ENCODE peak calls at places on chromosomes 3 and 15, in four cellular contexts. F is A549, X is HepG2, L is H1. I is an unnamed sample.

GRCh38 chr3:112115161-112115739 is 17.8 kb downstream of the GCSAM start:
- DNase-seq in F (no peak), X (no peak), L (no peak), I (peak)

GRCh38 chr3:31105438-31106077 is 211.1 kb upstream of the GADL1 start:
- DNase-seq in F (no peak), X (no peak), L (no peak), I (no peak)

GRCh38 chr3:122992628-122993570 is 34.7 kb downstream of the SEMA5B start:
- DNase-seq in F (no peak), X (no peak), L (no peak), I (no peak)

GRCh38 chr3:169002689-169003088 is 660.8 kb downstream of the MECOM start:
- DNase-seq in F (no peak), X (no peak), L (no peak), I (no peak)

GRCh38 chr15:71424765-71425164 is 309.5 kb downstream of the THSD4 start:
- DNase-seq in F (no peak), X (no peak), L (no peak), I (no peak)

GRCh38 chr3:54549607-54550006 is 378.3 kb downstream of the LRTM1 start:
- DNase-seq in F (no peak), X (no peak), L (no peak), I (no peak)

GRCh38 chr15:69317392-69317841 is 18.7 kb downstream of the PAQR5 start:
- DNase-seq in F (no peak), X (no peak), L (no peak), I (no peak)

GRCh38 chr3:151675858-151676615 is 57.7 kb upstream of the AADACL2 start:
- DNase-seq in F (no peak), X (no peak), L (no peak), I (no peak)

GRCh38 chr3:22013641-22014040 is 262.6 kb upstream of the ZNF385D start:
- DNase-seq in F (no peak), X (no peak), L (no peak), I (no peak)

GRCh38 chr3:61783993-61784718 is 222.8 kb downstream of the PTPRG start:
- DNase-seq in F (no peak), X (no peak), L (no peak), I (no peak)

GRCh38 chr3:114052216-114052615 is 4.1 kb downstream of the CCDC191 start:
- DNase-seq in F (no peak), X (no peak), L (no peak), I (no peak)

GRCh38 chr3:17686613-17687012 is 55.8 kb downstream of the TBC1D5 start:
- DNase-seq in F (peak), X (peak), L (no peak), I (no peak)

GRCh38 chr3:114442251-114442650 is 148.4 kb downstream of the TIGIT start:
- DNase-seq in F (no peak), X (no peak), L (no peak), I (no peak)

GRCh38 chr15:39511915-39512260 is 69.0 kb upstream of the THBS1 start:
- DNase-seq in F (no peak), X (no peak), L (no peak), I (no peak)

GRCh38 chr3:182793663-182794454 is 555 bp downstream of the ATP11B start:
- DNase-seq in F (peak), X (peak), L (peak), I (no peak)

GRCh38 chr3:25836579-25836978 is 46.7 kb downstream of the OXSM start:
- DNase-seq in F (no peak), X (no peak), L (no peak), I (no peak)

GRCh38 chr3:124859025-124859424 is 28.1 kb downstream of the ITGB5 start:
- DNase-seq in F (peak), X (no peak), L (no peak), I (no peak)

GRCh38 chr3:185658943-185659342 is 72.8 kb downstream of the SENP2 start:
- DNase-seq in F (no peak), X (no peak), L (no peak), I (no peak)

GRCh38 chr3:9386501-9387321 is 10.7 kb upstream of the SETD5 start:
- DNase-seq in F (no peak), X (peak), L (no peak), I (no peak)

GRCh38 chr3:9387322-9387655 is 10.1 kb upstream of the SETD5 start:
- DNase-seq in F (no peak), X (no peak), L (no peak), I (no peak)

GRCh38 chr3:9385209-9385936 is 12.0 kb upstream of the SETD5 start:
- DNase-seq in F (no peak), X (no peak), L (no peak), I (no peak)

GRCh38 chr3:9384141-9384828 is 13.1 kb upstream of the SETD5 start:
- DNase-seq in F (no peak), X (no peak), L (no peak), I (no peak)

GRCh38 chr3:9386060-9386459 is 11.4 kb upstream of the SETD5 start:
- DNase-seq in F (no peak), X (no peak), L (no peak), I (no peak)
- TF ChIP-seq CTCF in F (no peak), X (no peak), L (no peak), I (no peak)

DNA sequence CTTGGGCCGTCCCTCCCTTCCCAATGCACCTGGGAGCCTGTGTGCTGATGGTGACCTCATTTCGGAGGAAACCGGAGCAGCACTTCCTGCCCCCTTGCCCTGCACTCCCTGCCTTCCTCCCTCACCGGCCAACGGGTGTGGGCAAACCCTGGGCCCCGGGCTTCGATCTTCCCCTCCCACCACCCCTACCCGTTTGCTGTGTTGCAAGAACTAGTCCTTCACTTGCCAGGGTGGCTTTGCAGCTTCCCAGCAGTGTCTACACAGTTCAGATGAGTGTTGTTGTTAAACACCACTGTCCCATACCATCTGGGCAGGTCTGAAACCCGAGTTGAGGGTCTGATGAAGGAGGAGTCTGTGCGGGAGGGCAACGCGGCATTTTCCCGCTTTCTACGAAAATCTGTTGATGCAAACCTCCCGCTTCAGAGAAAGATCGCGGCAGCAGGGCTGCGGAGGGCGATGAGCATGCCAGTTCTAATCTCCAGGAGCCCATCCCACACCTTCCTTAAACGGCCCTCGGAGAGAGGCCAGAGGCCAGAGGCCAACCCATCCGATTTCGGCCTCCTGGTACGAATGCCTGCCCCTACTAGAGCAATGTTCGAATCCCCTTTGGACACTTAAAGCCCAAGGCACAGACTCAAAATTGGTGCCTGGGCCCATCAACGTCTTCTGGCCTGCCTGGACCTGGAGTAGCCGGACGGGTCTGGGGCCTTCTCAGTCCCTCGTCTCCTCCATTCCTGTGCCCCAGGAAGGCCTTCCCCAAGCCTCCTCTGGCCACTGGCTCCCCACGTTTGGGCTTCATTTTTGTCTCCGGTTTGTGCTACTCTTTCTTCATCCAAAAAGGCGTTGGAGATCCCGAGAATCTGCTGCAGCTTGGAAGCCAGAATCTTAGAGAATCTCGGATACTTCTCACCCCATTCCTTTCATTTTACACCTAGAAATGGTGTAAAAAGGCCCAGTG is 35.8 kb upstream of the POLG start:
- DNase-seq in F (no peak), X (no peak), L (peak), I (no peak)
- TF ChIP-seq HDAC2 in F (no peak), X (no peak), L (no peak), I (no peak)

GRCh38 chr3:156478931-156479330 is 76.0 kb downstream of the SSR3 start:
- DNase-seq in F (no peak), X (no peak), L (no peak), I (no peak)
- TF ChIP-seq MAX in F (no peak), X (no peak), L (no peak), I (no peak)

GRCh38 chr3:24058940-24059705 is 114.0 kb downstream of the NR1D2 start:
- DNase-seq in F (no peak), X (no peak), L (no peak), I (no peak)

GRCh38 chr3:24060055-24060454 is 115.0 kb downstream of the NR1D2 start:
- DNase-seq in F (no peak), X (no peak), L (no peak), I (no peak)
- TF ChIP-seq CTCF in F (no peak), X (no peak), L (no peak), I (no peak)

DNA sequence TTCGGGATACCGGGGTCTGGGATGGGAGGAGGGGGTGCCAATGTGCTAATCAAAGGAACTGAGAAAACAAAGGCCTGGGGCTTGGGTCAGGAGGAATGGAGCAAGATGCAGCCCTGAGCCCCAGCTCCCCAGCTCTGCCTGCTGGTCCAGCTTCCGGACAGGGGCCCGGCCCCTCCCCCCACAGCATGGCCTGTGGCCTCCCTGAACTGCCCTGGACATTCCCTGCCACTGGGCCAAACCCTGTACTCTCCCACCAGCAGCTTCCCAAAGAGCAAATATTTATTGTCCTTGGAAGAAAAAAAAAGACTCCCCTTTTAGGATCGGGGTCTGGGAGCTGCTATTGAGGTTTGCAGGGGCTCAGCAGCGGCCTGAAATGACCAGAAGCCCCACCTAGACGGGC is 5.7 kb upstream of the MYL3 start:
- DNase-seq in F (no peak), X (peak), L (no peak), I (no peak)
- TF ChIP-seq HDAC2 in F (no peak), X (no peak), L (no peak), I (no peak)